ENCODE peak calls at places on chromosomes 16 and 17, in nine cellular contexts. G is uterus; J is Karpas-422; N is OCI-M1; R is stimulated activated CD8-positive, alpha-beta memory T cell treated with anti-CD3 and anti-CD28 coated beads, Interleukin-15, amount 100 ng/mL, for 4 hours; D is activated naive CD4-positive, alpha-beta T cell; V is WTC11; B is fibroblast of the conjunctiva; Z is endodermal cell. K is an unnamed sample.

GRCh38 chr16:53207810-53208752 is 153.3 kb downstream of the CHD9 start:
- DNase-seq in G (peak; percentile 41), J (peak; percentile 94), N (peak; percentile 85), R (no peak), D (no peak), V (peak; percentile 29), B (peak; percentile 82), Z (peak; percentile 78), K (peak; percentile 95)

GRCh38 chr16:3695610-3696369 is 21.5 kb downstream of the TRAP1 start:
- DNase-seq in G (no peak), J (no peak), N (no peak), R (no peak), D (no peak), V (no peak), B (no peak), Z (no peak), K (peak; percentile 78)

GRCh38 chr17:74260525-74260850 is 13.5 kb upstream of the DNAI2 start:
- DNase-seq in G (no peak), J (no peak), N (no peak), R (no peak), D (no peak), V (peak; percentile 35), B (no peak), Z (peak; percentile 96), K (no peak)

GRCh38 chr17:67549787-67550186 is 167.9 kb upstream of the NOL11 start:
- DNase-seq in G (peak; percentile 34), J (no peak), N (no peak), R (no peak), D (no peak), V (no peak), B (no peak), Z (peak; percentile 40), K (no peak)

GRCh38 chr17:7114875-7115614 is 423 bp upstream of the ASGR2 start:
- DNase-seq in G (no peak), J (no peak), N (no peak), R (no peak), D (no peak), V (no peak), B (no peak), Z (no peak), K (no peak)

GRCh38 chr17:5809056-5809455 is 224.7 kb upstream of the NLRP1 start:
- DNase-seq in G (no peak), J (no peak), N (no peak), R (no peak), D (no peak), V (no peak), B (no peak), Z (no peak), K (no peak)

GRCh38 chr17:40402668-40403067 is 15.0 kb downstream of the TOP2A start:
- DNase-seq in G (no peak), J (no peak), N (no peak), R (no peak), D (no peak), V (no peak), B (no peak), Z (no peak), K (no peak)

GRCh38 chr16:79372504-79373184 is 227.9 kb downstream of the MAF start:
- DNase-seq in G (peak; percentile 73), J (no peak), N (no peak), R (peak; percentile 18), D (no peak), V (no peak), B (no peak), Z (no peak), K (peak; percentile 77)

GRCh38 chr16:57387598-57388354 is 15.5 kb downstream of the CX3CL1 start:
- DNase-seq in G (no peak), J (no peak), N (no peak), R (no peak), D (no peak), V (no peak), B (no peak), Z (no peak), K (no peak)

GRCh38 chr16:8628981-8629725 is 7.7 kb downstream of the METTL22 start:
- DNase-seq in G (no peak), J (no peak), N (no peak), R (no peak), D (no peak), V (no peak), B (no peak), Z (no peak), K (no peak)

GRCh38 chr17:40443988-40444899 is 994 bp downstream of the IGFBP4 start:
- DNase-seq in G (no peak), J (no peak), N (no peak), R (no peak), D (no peak), V (no peak), B (no peak), Z (peak; percentile 76), K (no peak)

GRCh38 chr17:21297026-21297520 is 12.6 kb downstream of the MAP2K3 start:
- DNase-seq in G (no peak), J (no peak), N (no peak), R (no peak), D (no peak), V (no peak), B (no peak), Z (no peak), K (no peak)

GRCh38 chr16:66916518-66916917 is 2.2 kb downstream of the CDH16 start:
- DNase-seq in G (no peak), J (no peak), N (no peak), R (no peak), D (no peak), V (no peak), B (no peak), Z (no peak), K (no peak)

GRCh38 chr17:57480438-57481196 is 224.3 kb downstream of the MSI2 start:
- DNase-seq in G (peak; percentile 37), J (no peak), N (no peak), R (no peak), D (no peak), V (no peak), B (no peak), Z (no peak), K (peak; percentile 11)

GRCh38 chr17:8859029-8859803 is 8.3 kb downstream of the PIK3R6 start:
- DNase-seq in G (no peak), J (no peak), N (peak; percentile 88), R (no peak), D (no peak), V (no peak), B (no peak), Z (peak; percentile 54), K (no peak)

GRCh38 chr17:2034157-2034556 is 4.2 kb downstream of the DPH1 start:
- DNase-seq in G (no peak), J (peak; percentile 71), N (no peak), R (no peak), D (no peak), V (no peak), B (no peak), Z (no peak), K (peak; percentile 46)

GRCh38 chr17:41537990-41538389 is 9.9 kb upstream of the KRT19 start:
- DNase-seq in G (no peak), J (no peak), N (no peak), R (no peak), D (no peak), V (no peak), B (no peak), Z (no peak), K (peak; percentile 21)

GRCh38 chr16:21156767-21157467 is 1.6 kb upstream of the LDAF1 start:
- DNase-seq in G (peak; percentile 43), J (peak; percentile 59), N (peak; percentile 63), R (no peak), D (no peak), V (peak; percentile 46), B (peak; percentile 62), Z (peak; percentile 82), K (peak; percentile 80)

GRCh38 chr16:52191533-52192134 is 355.3 kb downstream of the TOX3 start:
- DNase-seq in G (peak; percentile 40), J (peak; percentile 79), N (peak; percentile 49), R (no peak), D (peak; percentile 7), V (peak; percentile 81), B (peak; percentile 48), Z (peak; percentile 87), K (peak; percentile 69)

GRCh38 chr16:12168054-12169018 is 191.8 kb downstream of the SNX29 start:
- DNase-seq in G (no peak), J (no peak), N (no peak), R (no peak), D (no peak), V (no peak), B (no peak), Z (no peak), K (no peak)

GRCh38 chr17:18960803-18961511 is 9.0 kb downstream of the SLC5A10 start:
- DNase-seq in G (peak; percentile 67), J (peak; percentile 92), N (peak; percentile 81), R (peak; percentile 48), D (peak; percentile 77), V (peak; percentile 93), B (peak; percentile 32), Z (peak; percentile 98), K (peak; percentile 74)

K was measured in ACHN.